ENCODE peak calls at places on chromosomes 4 and X, in seven cellular contexts. X is lung, Q is mesenchymal stem cell, O is stomach, U is K562, F is small intestine, I is cardiac muscle cell. W is an unnamed sample.

GRCh38 chr4:55175779-55176231 is 50.4 kb upstream of the KDR start:
- DNase-seq in X (no peak), Q (peak), O (no peak), U (no peak), F (no peak), I (peak), W (no peak)

GRCh38 chr4:169745291-169745690 is 12.5 kb downstream of the HPF1 start:
- DNase-seq in X (no peak), Q (peak), O (no peak), U (no peak), F (no peak), I (peak), W (no peak)

GRCh38 chrX:46328133-46328532 is 217.1 kb downstream of the ZNF674 start:
- DNase-seq in X (no peak), Q (no peak), O (no peak), U (no peak), F (no peak), I (no peak), W (no peak)

GRCh38 chr4:55447108-55447708 is 51.5 kb downstream of the TMEM165 start:
- DNase-seq in X (no peak), Q (no peak), O (no peak), U (no peak), F (no peak), I (no peak), W (no peak)

GRCh38 chrX:113950081-113950678 is 633.7 kb upstream of the HTR2C start:
- DNase-seq in X (no peak), Q (no peak), O (no peak), U (no peak), F (no peak), I (no peak), W (no peak)

GRCh38 chr4:89039735-89040338 is 17.1 kb downstream of the FAM13A start:
- DNase-seq in X (no peak), Q (peak), O (no peak), U (no peak), F (no peak), I (peak), W (no peak)

GRCh38 chr4:169383724-169384123 is 113.0 kb upstream of the SH3RF1 start:
- DNase-seq in X (no peak), Q (peak), O (no peak), U (no peak), F (no peak), I (peak), W (no peak)

GRCh38 chr4:106588906-106589305 is 220.3 kb upstream of the GIMD1 start:
- DNase-seq in X (no peak), Q (no peak), O (no peak), U (no peak), F (no peak), I (no peak), W (no peak)

GRCh38 chrX:103063191-103063845 is 653 bp downstream of the BEX1 start:
- DNase-seq in X (no peak), Q (peak), O (no peak), U (peak), F (no peak), I (peak), W (no peak)

GRCh38 chr4:110137819-110138218 is 60.6 kb downstream of the ELOVL6 start:
- DNase-seq in X (no peak), Q (no peak), O (no peak), U (no peak), F (no peak), I (no peak), W (no peak)

GRCh38 chr4:94084155-94084554 is 123.5 kb upstream of the SMARCAD1 start:
- DNase-seq in X (no peak), Q (no peak), O (no peak), U (no peak), F (no peak), I (no peak), W (no peak)

GRCh38 chrX:43964936-43965335 is 8.3 kb downstream of the NDP start:
- DNase-seq in X (no peak), Q (no peak), O (no peak), U (no peak), F (no peak), I (no peak), W (no peak)

GRCh38 chr4:57265831-57266582 is 155.8 kb upstream of the IGFBP7 start:
- DNase-seq in X (no peak), Q (peak), O (no peak), U (no peak), F (no peak), I (no peak), W (no peak)

GRCh38 chr4:154018659-154019058 is 229.8 kb upstream of the SFRP2 start:
- DNase-seq in X (no peak), Q (no peak), O (no peak), U (peak), F (no peak), I (no peak), W (no peak)

GRCh38 chr4:38785901-38786402 is 3.2 kb upstream of the TLR10 start:
- DNase-seq in X (no peak), Q (peak), O (no peak), U (no peak), F (no peak), I (no peak), W (no peak)

GRCh38 chrX:17629519-17629918 is 107.8 kb upstream of the SCML1 start:
- DNase-seq in X (no peak), Q (no peak), O (no peak), U (no peak), F (no peak), I (no peak), W (no peak)

GRCh38 chrX:68989865-68990606 is 161.2 kb downstream of the EFNB1 start:
- DNase-seq in X (no peak), Q (peak), O (peak), U (no peak), F (no peak), I (peak), W (no peak)

GRCh38 chrX:50483283-50483682 is 12.7 kb upstream of the DGKK start:
- DNase-seq in X (no peak), Q (no peak), O (no peak), U (no peak), F (no peak), I (no peak), W (no peak)

GRCh38 chrX:2577844-2578444 is 77.2 kb upstream of the DHRSX start:
- DNase-seq in X (no peak), Q (no peak), O (no peak), U (no peak), F (no peak), I (no peak), W (no peak)

GRCh38 chr4:15451181-15451865 is 18.4 kb upstream of the CC2D2A start:
- DNase-seq in X (no peak), Q (peak), O (no peak), U (no peak), F (no peak), I (peak), W (no peak)

GRCh38 chr4:81504685-81505598 is 33.2 kb upstream of the RASGEF1B start:
- DNase-seq in X (peak), Q (no peak), O (peak), U (peak), F (peak), I (peak), W (peak)

GRCh38 chrX:153692611-153693156 is 5.0 kb downstream of the SLC6A8 start:
- DNase-seq in X (no peak), Q (no peak), O (no peak), U (no peak), F (no peak), I (no peak), W (no peak)

GRCh38 chrX:809081-809480 is 178.5 kb downstream of the SHOX start:
- DNase-seq in X (no peak), Q (no peak), O (no peak), U (no peak), F (no peak), I (no peak), W (no peak)

GRCh38 chr4:145523117-145523516 is 41.5 kb downstream of the SMAD1 start:
- DNase-seq in X (no peak), Q (no peak), O (no peak), U (no peak), F (no peak), I (peak), W (no peak)

GRCh38 chr4:169314906-169315305 is 44.1 kb upstream of the SH3RF1 start:
- DNase-seq in X (peak), Q (peak), O (peak), U (peak), F (peak), I (peak), W (no peak)

GRCh38 chr4:13542577-13543042 is 1.7 kb downstream of the NKX3-2 start:
- DNase-seq in X (no peak), Q (no peak), O (no peak), U (no peak), F (no peak), I (no peak), W (no peak)

GRCh38 chrX:45191383-45191782 is 9.3 kb downstream of the DIPK2B start:
- DNase-seq in X (no peak), Q (no peak), O (no peak), U (no peak), F (no peak), I (no peak), W (no peak)

GRCh38 chr4:147824884-147825283 is 93.0 kb downstream of the ARHGAP10 start:
- DNase-seq in X (no peak), Q (no peak), O (no peak), U (no peak), F (no peak), I (no peak), W (no peak)

GRCh38 chrX:46575991-46576392 is 2.4 kb downstream of the CHST7 start:
- DNase-seq in X (no peak), Q (peak), O (no peak), U (no peak), F (no peak), I (peak), W (no peak)

GRCh38 chr4:182918044-182918607 is 940 bp upstream of the DCTD start:
- DNase-seq in X (no peak), Q (no peak), O (no peak), U (no peak), F (no peak), I (no peak), W (no peak)
- H3K27ac ChIP-seq in X (peak), Q (peak), O (peak), U (peak), F (peak), I (peak), W (peak)

DNA sequence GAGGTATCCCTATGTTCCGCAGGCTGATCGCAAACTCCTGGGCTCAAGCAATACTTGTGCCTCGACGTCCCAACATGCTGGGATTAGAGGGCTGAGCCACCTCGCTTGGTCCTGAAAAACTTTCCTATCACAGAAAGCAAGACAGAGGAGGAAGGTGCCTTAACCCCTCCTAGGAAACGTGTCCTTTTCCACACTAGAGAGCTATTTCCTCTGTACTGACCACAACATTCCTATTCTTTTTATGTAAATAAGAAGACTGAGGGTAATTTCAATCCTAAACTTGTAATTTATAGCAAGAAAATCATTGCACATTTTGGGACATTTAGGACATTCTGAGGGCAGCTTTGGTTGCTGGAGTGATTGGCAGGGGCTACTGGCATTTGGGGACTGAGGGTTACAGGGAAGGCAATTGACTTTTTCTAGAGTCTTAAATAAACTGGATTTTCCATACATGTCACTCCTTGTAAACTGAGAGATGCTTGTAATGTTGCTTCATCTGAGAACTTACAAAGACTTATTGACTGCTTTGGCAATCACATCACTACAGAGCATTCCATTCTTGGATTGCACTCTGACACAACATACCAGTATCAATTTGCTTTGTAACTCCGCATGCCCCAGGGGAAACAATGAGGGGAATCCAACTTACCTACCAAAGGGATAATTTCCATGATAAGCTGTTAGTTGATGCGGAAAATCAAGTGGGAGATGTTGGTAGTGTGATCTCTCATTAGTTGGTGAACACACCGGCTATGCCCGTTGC is 15.6 kb downstream of the XAGE3 start:
- DNase-seq in X (no peak), Q (peak), O (no peak), U (no peak), F (no peak), I (no peak), W (no peak)
- H3K27ac ChIP-seq in X (no peak), Q (no peak), O (no peak), U (no peak), F (no peak), I (no peak), W (no peak)

GRCh38 chrX:38982370-38982769 is 181.1 kb downstream of the MID1IP1 start:
- DNase-seq in X (no peak), Q (no peak), O (no peak), U (no peak), F (peak), I (no peak), W (no peak)
- H3K27ac ChIP-seq in X (no peak), Q (no peak), O (no peak), U (no peak), F (no peak), I (no peak), W (no peak)

GRCh38 chr4:41385486-41385885 is 128.8 kb downstream of the UCHL1 start:
- DNase-seq in X (no peak), Q (no peak), O (no peak), U (no peak), F (no peak), I (no peak), W (no peak)
- H3K27ac ChIP-seq in X (no peak), Q (no peak), O (no peak), U (no peak), F (no peak), I (no peak), W (peak)

DNA sequence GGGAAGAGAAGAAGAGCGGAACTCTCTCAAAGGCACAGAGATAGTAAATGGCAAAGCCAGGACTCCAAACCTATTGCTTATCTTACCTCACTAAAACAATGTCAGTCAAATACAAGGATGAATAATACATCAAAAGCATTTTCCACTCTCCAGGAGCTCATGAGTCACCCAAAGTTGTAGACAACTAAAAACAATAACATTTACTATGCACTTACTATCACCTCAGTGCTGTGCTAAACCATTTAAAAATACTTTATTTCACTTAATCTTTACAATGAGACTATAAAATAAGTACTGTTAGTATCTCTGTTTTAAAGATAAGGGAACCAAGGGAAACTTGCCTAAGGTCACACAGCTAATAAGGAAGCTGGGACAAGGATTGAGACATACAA is 163.2 kb upstream of the SPANXC start:
- DNase-seq in X (no peak), Q (peak), O (no peak), U (no peak), F (no peak), I (peak), W (no peak)
- H3K27ac ChIP-seq in X (no peak), Q (peak), O (no peak), U (no peak), F (no peak), I (no peak), W (no peak)